ENCODE peak calls at places on chromosomes 1 and 21, in four cellular contexts. H is suprapubic skin, Y is lung, W is left ventricle myocardium inferior. K is an unnamed sample.

GRCh38 chr1:1433804-1434130 is 1.7 kb upstream of the VWA1 start:
- DNase-seq in H (no peak), Y (no peak), W (no peak), K (no peak)

GRCh38 chr1:64920936-64921589 is 45.3 kb downstream of the JAK1 start:
- DNase-seq in H (no peak), Y (no peak), W (no peak), K (no peak)

GRCh38 chr1:118084400-118084799 is 100.6 kb downstream of the SPAG17 start:
- DNase-seq in H (no peak), Y (no peak), W (no peak), K (no peak)

GRCh38 chr1:45395582-45395981 is 55.3 kb upstream of the MUTYH start:
- DNase-seq in H (no peak), Y (no peak), W (no peak), K (no peak)

GRCh38 chr1:219310181-219310728 is 136.6 kb downstream of the LYPLAL1 start:
- DNase-seq in H (no peak), Y (no peak), W (no peak), K (no peak)

GRCh38 chr1:13813398-13814012 is 113.5 kb downstream of the PRDM2 start:
- DNase-seq in H (no peak), Y (no peak), W (no peak), K (peak; percentile 49)

GRCh38 chr1:76267631-76268030 is 193.1 kb downstream of the ST6GALNAC3 start:
- DNase-seq in H (no peak), Y (no peak), W (no peak), K (no peak)

GRCh38 chr1:147665521-147665920 is 4.8 kb downstream of the ACP6 start:
- DNase-seq in H (no peak), Y (no peak), W (no peak), K (no peak)

GRCh38 chr1:203359010-203359571 is 8.2 kb upstream of the FMOD start:
- DNase-seq in H (no peak), Y (no peak), W (no peak), K (no peak)

GRCh38 chr1:189775343-189775742 is 702.3 kb downstream of the BRINP3 start:
- DNase-seq in H (no peak), Y (no peak), W (no peak), K (no peak)

GRCh38 chr1:217539510-217539909 is 91.4 kb downstream of the GPATCH2 start:
- DNase-seq in H (no peak), Y (no peak), W (no peak), K (no peak)

GRCh38 chr1:116105996-116106395 is 5.2 kb upstream of the MAB21L3 start:
- DNase-seq in H (no peak), Y (no peak), W (no peak), K (no peak)

GRCh38 chr1:245858683-245859509 is 648.2 kb downstream of the SMYD3 start:
- DNase-seq in H (no peak), Y (no peak), W (no peak), K (no peak)

GRCh38 chr1:221712776-221713431 is 29.0 kb downstream of the DUSP10 start:
- DNase-seq in H (no peak), Y (no peak), W (no peak), K (peak; percentile 11)

GRCh38 chr1:248816042-248816851 is 9.5 kb downstream of the SH3BP5L start:
- DNase-seq in H (no peak), Y (no peak), W (no peak), K (no peak)

GRCh38 chr21:34557261-34557660 is 45.3 kb upstream of the KCNE1 start:
- DNase-seq in H (no peak), Y (no peak), W (no peak), K (no peak)

GRCh38 chr1:244836598-244836997 is 1.1 kb downstream of the COX20 start:
- DNase-seq in H (no peak), Y (no peak), W (no peak), K (no peak)

DNA sequence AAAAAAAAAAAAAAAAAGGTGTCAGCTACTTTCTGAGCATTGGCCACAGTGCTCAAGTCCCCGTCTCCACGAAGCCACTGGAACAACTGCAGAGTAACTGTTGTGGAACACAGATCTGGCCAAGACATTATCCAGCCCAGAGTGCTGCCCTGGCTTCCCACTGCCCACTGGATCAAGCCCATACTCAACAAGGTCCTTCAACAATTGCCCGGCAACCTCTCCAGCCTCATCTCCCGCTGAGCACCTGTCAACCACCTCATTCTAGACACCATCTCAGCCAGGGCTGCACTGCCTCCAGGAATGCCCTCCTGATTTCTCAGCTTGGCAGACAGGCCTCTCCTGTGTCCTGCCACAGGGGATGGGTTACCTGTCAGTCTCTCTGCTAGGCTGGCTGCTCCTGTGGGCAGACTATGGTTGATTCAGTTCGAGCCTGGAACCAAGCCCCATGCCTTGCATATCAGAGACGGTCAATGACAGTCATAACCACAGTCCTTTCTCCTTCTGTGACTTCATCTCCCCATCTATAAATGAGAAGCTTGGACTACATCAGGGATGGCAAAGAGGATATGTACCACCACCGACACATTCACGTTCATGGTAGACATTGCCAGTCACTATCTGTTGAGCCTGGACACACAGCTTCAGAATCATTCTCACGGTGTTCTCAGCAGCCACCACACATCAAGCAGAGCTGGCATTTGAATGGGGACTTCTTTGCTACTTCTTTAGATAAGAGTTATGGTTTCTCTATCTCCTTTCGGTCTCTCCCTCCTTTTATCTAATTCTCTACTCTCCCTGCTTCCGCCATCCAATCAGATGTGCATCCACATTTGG is 76.9 kb downstream of the MRPL37 start:
- DNase-seq in H (no peak), Y (no peak), W (peak; percentile 47), K (peak; percentile 52)
- H3K4me3 ChIP-seq in H (no peak overlapping the region), Y (no peak overlapping the region), W (no peak overlapping the region), K (no peak overlapping the region)

DNA sequence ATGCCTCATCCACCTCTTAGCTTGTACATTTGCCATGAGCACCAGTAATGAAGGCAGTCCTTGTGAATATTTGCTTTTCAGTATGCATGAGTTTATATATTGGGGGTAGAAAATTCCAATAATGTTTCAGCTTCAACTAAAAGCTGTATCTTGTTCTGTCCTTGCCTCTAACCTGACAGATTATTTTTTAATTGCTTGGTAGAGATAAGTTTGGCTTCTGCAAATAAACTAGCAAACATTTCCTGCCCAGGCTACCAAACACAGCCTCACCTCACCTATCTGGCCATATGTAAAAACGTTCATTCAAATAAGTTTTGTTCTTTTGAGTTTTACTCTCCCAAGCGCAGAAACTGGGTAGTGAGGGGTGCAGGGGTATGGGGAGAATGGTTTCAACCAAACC is 75.6 kb upstream of the HOOK1 start:
- DNase-seq in H (no peak), Y (no peak), W (no peak), K (no peak)
- H3K36me3 ChIP-seq in H (no peaks in the 10 kb centered on the region), Y (no peaks in the 10 kb centered on the region), W (no peaks in the 10 kb centered on the region), K (no peaks in the 10 kb centered on the region)

GRCh38 chr1:58426918-58427317 is 119.6 kb downstream of the OMA1 start:
- DNase-seq in H (no peak), Y (no peak), W (no peak), K (no peak)

GRCh38 chr1:58422436-58422835 is 124.1 kb downstream of the OMA1 start:
- DNase-seq in H (no peak), Y (no peak), W (no peak), K (no peak)
- H3K4me3 ChIP-seq in H (no peak overlapping the region), Y (no peak overlapping the region), W (no peak overlapping the region), K (no peak overlapping the region)

GRCh38 chr1:185353124-185353523 is 36.1 kb upstream of the IVNS1ABP start:
- DNase-seq in H (no peak), Y (no peak), W (no peak), K (no peak)
- H3K36me3 ChIP-seq in H (no peaks in the 10 kb centered on the region), Y (no peaks in the 10 kb centered on the region), W (no peaks in the 10 kb centered on the region), K (no peaks in the 10 kb centered on the region)

GRCh38 chr1:12305377-12305776 is 75.5 kb downstream of the VPS13D start:
- DNase-seq in H (no peak), Y (no peak), W (no peak), K (no peak)
- H3K4me3 ChIP-seq in H (no peak overlapping the region), Y (no peak overlapping the region), W (no peak overlapping the region), K (no peak overlapping the region)

DNA sequence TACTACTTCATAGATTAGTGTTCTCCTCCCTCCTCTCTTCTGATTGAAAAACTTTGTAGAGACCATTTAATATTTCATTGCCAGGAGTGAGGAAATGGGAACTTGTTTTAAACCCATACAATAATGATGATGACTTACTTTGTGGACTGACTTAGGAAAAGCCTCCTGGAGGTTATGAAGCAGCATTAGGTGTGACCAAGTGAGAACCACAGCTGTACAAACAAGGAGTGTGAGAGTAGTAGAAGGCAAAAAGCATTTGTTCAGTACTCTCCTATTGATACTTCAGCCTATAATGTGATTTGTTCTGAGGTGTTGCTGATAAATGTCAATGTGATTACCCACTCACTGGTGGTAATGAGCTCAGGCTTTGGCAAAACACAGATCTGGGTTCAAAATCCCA is 8.4 kb downstream of the TIPRL start:
- DNase-seq in H (no peak), Y (no peak), W (no peak), K (no peak)
- H3K36me3 ChIP-seq in H (peaks cover 26% of the 10 kb centered on the region), Y (peaks cover 6% of the 10 kb centered on the region), W (peaks cover 55% of the 10 kb centered on the region), K (peaks cover 9% of the 10 kb centered on the region)

GRCh38 chr21:26064506-26064905 is 106.1 kb downstream of the APP start:
- DNase-seq in H (no peak), Y (no peak), W (no peak), K (no peak)

GRCh38 chr21:26070822-26071425 is 99.6 kb downstream of the APP start:
- DNase-seq in H (peak; percentile 73), Y (peak; percentile 52), W (no peak), K (peak; percentile 38)

GRCh38 chr21:26067836-26068401 is 102.7 kb downstream of the APP start:
- DNase-seq in H (no peak), Y (no peak), W (no peak), K (no peak)

GRCh38 chr21:26070121-26070520 is 100.4 kb downstream of the APP start:
- DNase-seq in H (no peak), Y (no peak), W (no peak), K (no peak)

DNA sequence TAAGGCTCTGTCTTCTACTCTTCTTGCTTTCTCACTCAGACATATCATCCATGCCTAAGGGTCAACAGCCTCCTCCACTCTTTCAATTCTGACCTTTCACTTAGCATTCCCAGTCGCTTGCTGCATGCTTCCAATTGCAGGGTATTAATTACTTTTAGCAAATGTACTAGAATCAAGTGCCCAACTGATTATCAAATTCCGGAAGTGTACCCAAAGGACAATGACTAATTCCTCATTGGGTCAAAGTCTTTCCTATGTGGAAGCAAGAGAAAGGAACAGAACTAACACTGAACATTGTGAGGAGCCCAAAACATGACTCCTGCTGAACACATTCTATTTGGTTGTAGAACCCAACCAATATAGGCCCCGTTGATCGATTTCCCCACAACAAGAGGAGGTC is 101.8 kb downstream of the APP start:
- DNase-seq in H (no peak), Y (no peak), W (no peak), K (no peak)
- H3K4me3 ChIP-seq in H (no peak overlapping the region), Y (no peak overlapping the region), W (no peak overlapping the region), K (no peak overlapping the region)

K was measured in heart right ventricle.